ENCODE peak calls at places on chromosomes 2 and 18, in four cellular contexts. D is K562, I is WTC11, B is HepG2. C is an unnamed sample.

GRCh38 chr2:241933175-241933911 is 63.8 kb downstream of the RTP5 start:
- DNase-seq in D (no peak), B (no peak), I (no peak), C (peak)

GRCh38 chr2:202660796-202661195 is 26.0 kb downstream of the FAM117B start:
- DNase-seq in I (no peak), D (no peak), B (no peak), C (no peak)

GRCh38 chr2:62270728-62271127 is 74.8 kb downstream of the B3GNT2 start:
- DNase-seq in B (no peak), I (no peak), D (peak), C (no peak)

GRCh38 chr2:147045113-147045512 is 799.7 kb upstream of the ACVR2A start:
- DNase-seq in B (peak), D (peak), I (peak), C (peak)

GRCh38 chr18:65527879-65528633 is 222.8 kb upstream of the CDH7 start:
- DNase-seq in I (no peak), D (no peak), B (no peak), C (no peak)

GRCh38 chr2:160365691-160366367 is 127.8 kb downstream of the RBMS1 start:
- DNase-seq in B (no peak), I (no peak), D (no peak), C (no peak)

GRCh38 chr2:17958486-17959092 is 80.1 kb downstream of the KCNS3 start:
- DNase-seq in I (no peak), B (no peak), D (no peak), C (no peak)

GRCh38 chr2:15034246-15034645 is 401.7 kb downstream of the LRATD1 start:
- DNase-seq in D (no peak), B (no peak), I (no peak), C (no peak)

GRCh38 chr2:241947876-241948275 is 78.3 kb downstream of the RTP5 start:
- DNase-seq in I (no peak), D (no peak), B (no peak), C (no peak)

GRCh38 chr18:40937386-40937785 is 1017.6 kb upstream of the PIK3C3 start:
- DNase-seq in I (no peak), D (no peak), B (no peak), C (no peak)

GRCh38 chr18:40935423-40935822 is 1019.6 kb upstream of the PIK3C3 start:
- DNase-seq in I (no peak), B (peak), D (peak), C (peak)

GRCh38 chr18:40938615-40939014 is 1016.4 kb upstream of the PIK3C3 start:
- DNase-seq in D (no peak), B (no peak), I (no peak), C (no peak)

DNA sequence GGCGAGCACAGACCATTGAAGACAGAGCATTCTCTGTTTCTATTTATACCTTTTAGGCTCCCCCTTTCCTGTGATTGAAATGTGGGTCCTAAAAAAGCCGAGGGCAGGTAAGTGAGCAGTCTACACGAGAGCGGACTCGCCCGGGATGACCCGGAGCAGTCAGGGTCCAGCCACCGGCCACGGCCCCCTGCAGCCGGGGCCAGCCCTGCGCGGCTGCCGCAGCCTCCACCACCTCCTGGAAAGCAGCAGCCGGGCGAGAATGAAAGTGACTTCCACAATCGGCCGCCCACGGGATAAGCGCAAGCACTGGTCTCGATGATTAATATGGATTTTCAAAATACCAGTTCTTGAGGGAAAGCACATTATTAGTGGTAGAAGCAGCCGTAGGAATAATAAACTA is 1015.4 kb upstream of the PIK3C3 start:
- DNase-seq in D (no peak), I (no peak), B (no peak), C (no peak)
- TF ChIP-seq SP1 in D (no peak), I (no peak), B (no peak), C (no peak)

DNA sequence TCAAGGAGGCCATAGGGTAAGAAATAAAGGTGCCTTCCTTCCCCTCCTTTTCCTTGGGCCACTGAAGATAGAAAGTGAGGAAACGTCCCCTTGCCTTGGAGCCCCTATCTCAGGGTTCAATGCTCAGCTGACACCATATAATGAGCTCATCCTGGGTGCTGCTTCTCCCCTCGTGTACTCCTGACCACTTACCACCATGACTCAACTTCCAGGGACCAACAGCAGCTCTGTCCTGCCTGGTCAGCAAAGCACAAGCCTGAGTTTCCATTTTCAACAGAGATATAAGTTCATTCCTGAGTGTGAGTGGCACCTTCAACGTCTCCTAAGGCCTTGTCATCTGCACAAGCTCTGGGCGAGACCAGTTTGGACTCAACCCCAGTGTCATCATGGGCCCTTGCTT is 151.2 kb downstream of the CAPN13 start:
- DNase-seq in D (peak), I (no peak), B (no peak), C (no peak)
- TF ChIP-seq ELF4 in D (no peak), I (no peak), B (no peak), C (no peak)

DNA sequence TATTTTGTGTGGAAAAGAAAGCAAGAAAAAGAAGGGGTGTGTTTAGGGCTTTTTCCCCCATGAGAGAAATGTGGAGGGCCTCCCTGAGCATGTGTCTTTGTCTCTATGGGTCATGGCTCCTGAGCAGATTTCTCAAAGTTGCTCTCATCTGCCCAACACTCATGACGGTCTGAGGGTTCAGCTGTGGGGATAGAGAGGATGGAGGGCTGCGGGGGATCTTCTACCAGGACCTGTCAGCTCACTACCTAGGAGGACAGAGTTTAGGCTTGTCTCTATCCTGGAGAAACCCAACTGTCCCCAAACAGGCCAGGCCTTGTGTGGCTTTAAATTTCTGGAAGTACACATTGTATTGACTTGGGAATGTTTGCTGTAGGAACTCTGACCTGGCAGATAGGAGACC is 342.2 kb downstream of the MYCN start:
- DNase-seq in I (no peak), B (no peak), D (no peak), C (no peak)
- TF ChIP-seq SP1 in I (no peak), B (no peak), D (no peak), C (no peak)

GRCh38 chr18:46224181-46224775 is 120.1 kb downstream of the HAUS1 start:
- DNase-seq in D (no peak), I (no peak), B (no peak), C (no peak)

GRCh38 chr18:46220116-46220515 is 115.9 kb downstream of the HAUS1 start:
- DNase-seq in B (no peak), D (no peak), I (no peak), C (no peak)

GRCh38 chr18:46222093-46222492 is 117.9 kb downstream of the HAUS1 start:
- DNase-seq in I (no peak), D (no peak), B (no peak), C (no peak)

GRCh38 chr18:46226461-46226860 is 122.3 kb downstream of the HAUS1 start:
- DNase-seq in I (no peak), B (no peak), D (no peak), C (no peak)

GRCh38 chr18:46222710-46223360 is 118.7 kb downstream of the HAUS1 start:
- DNase-seq in B (no peak), I (no peak), D (peak), C (no peak)
- TF ChIP-seq ELF4 in B (no peak), I (no peak), D (no peak), C (no peak)

GRCh38 chr2:108855194-108855593 is 68.6 kb downstream of the CCDC138 start:
- DNase-seq in I (no peak), B (peak), D (peak), C (no peak)
- TF ChIP-seq SP1 in I (no peak), B (no peak), D (no peak), C (no peak)